ENCODE peak calls at places on chromosomes 16 and 17, in six cellular contexts. One of them, this sample, is unnamed.

GRCh38 chr16:27398894-27399853 is 2.8 kb upstream of the IL21R start:
- DNase-seq in GM23248: no peak
- DNase-seq in glomerular endothelial cell: no peak
- DNase-seq in PC-9: no peak
- DNase-seq in stimulated activated CD4-positive, alpha-beta T cell treated with anti-CD3 and anti-CD28 coated beads, TNF-alpha, amount 100 ng/mL, for 24 hours: no peak
- DNase-seq in CD4-positive, CD25-positive, alpha-beta regulatory T cell: no peak
- DNase-seq in this sample: no peak

GRCh38 chr17:38741853-38742421 is 6.2 kb downstream of the PCGF2 start:
- DNase-seq in GM23248: peak; percentile 55
- DNase-seq in glomerular endothelial cell: no peak
- DNase-seq in PC-9: no peak
- DNase-seq in stimulated activated CD4-positive, alpha-beta T cell treated with anti-CD3 and anti-CD28 coated beads, TNF-alpha, amount 100 ng/mL, for 24 hours: no peak
- DNase-seq in CD4-positive, CD25-positive, alpha-beta regulatory T cell: no peak
- DNase-seq in this sample: no peak

GRCh38 chr17:81651692-81652091 is 4.7 kb downstream of the PDE6G start:
- DNase-seq in GM23248: peak; percentile 90
- DNase-seq in glomerular endothelial cell: no peak
- DNase-seq in PC-9: peak; percentile 89
- DNase-seq in stimulated activated CD4-positive, alpha-beta T cell treated with anti-CD3 and anti-CD28 coated beads, TNF-alpha, amount 100 ng/mL, for 24 hours: no peak
- DNase-seq in CD4-positive, CD25-positive, alpha-beta regulatory T cell: no peak
- DNase-seq in this sample: no peak

GRCh38 chr16:65095090-65095728 is 26.7 kb downstream of the CDH11 start:
- DNase-seq in GM23248: no peak
- DNase-seq in glomerular endothelial cell: no peak
- DNase-seq in PC-9: no peak
- DNase-seq in stimulated activated CD4-positive, alpha-beta T cell treated with anti-CD3 and anti-CD28 coated beads, TNF-alpha, amount 100 ng/mL, for 24 hours: no peak
- DNase-seq in CD4-positive, CD25-positive, alpha-beta regulatory T cell: no peak
- DNase-seq in this sample: no peak

GRCh38 chr16:67780847-67781547 is 25.4 kb downstream of the RANBP10 start:
- DNase-seq in GM23248: no peak
- DNase-seq in glomerular endothelial cell: no peak
- DNase-seq in PC-9: no peak
- DNase-seq in stimulated activated CD4-positive, alpha-beta T cell treated with anti-CD3 and anti-CD28 coated beads, TNF-alpha, amount 100 ng/mL, for 24 hours: no peak
- DNase-seq in CD4-positive, CD25-positive, alpha-beta regulatory T cell: no peak
- DNase-seq in this sample: no peak

GRCh38 chr16:2752850-2753522 is 548 bp downstream of the SRRM2 start:
- DNase-seq in GM23248: peak; percentile 90
- DNase-seq in glomerular endothelial cell: no peak
- DNase-seq in PC-9: peak; percentile 89
- DNase-seq in stimulated activated CD4-positive, alpha-beta T cell treated with anti-CD3 and anti-CD28 coated beads, TNF-alpha, amount 100 ng/mL, for 24 hours: peak; percentile 77
- DNase-seq in CD4-positive, CD25-positive, alpha-beta regulatory T cell: peak; percentile 73
- DNase-seq in this sample: peak; percentile 63

GRCh38 chr16:23206986-23207385 is 24.4 kb downstream of the SCNN1G start:
- DNase-seq in GM23248: no peak
- DNase-seq in glomerular endothelial cell: no peak
- DNase-seq in PC-9: no peak
- DNase-seq in stimulated activated CD4-positive, alpha-beta T cell treated with anti-CD3 and anti-CD28 coated beads, TNF-alpha, amount 100 ng/mL, for 24 hours: no peak
- DNase-seq in CD4-positive, CD25-positive, alpha-beta regulatory T cell: no peak
- DNase-seq in this sample: no peak

GRCh38 chr17:49696233-49696761 is 11.5 kb downstream of the SLC35B1 start:
- DNase-seq in GM23248: no peak
- DNase-seq in glomerular endothelial cell: no peak
- DNase-seq in PC-9: no peak
- DNase-seq in stimulated activated CD4-positive, alpha-beta T cell treated with anti-CD3 and anti-CD28 coated beads, TNF-alpha, amount 100 ng/mL, for 24 hours: peak; percentile 71
- DNase-seq in CD4-positive, CD25-positive, alpha-beta regulatory T cell: peak; percentile 69
- DNase-seq in this sample: peak; percentile 67

GRCh38 chr17:50129946-50130777 is at the start of gene SAMD14:
- DNase-seq in GM23248: peak; percentile 67
- DNase-seq in glomerular endothelial cell: no peak
- DNase-seq in PC-9: no peak
- DNase-seq in stimulated activated CD4-positive, alpha-beta T cell treated with anti-CD3 and anti-CD28 coated beads, TNF-alpha, amount 100 ng/mL, for 24 hours: no peak
- DNase-seq in CD4-positive, CD25-positive, alpha-beta regulatory T cell: peak; percentile 36
- DNase-seq in this sample: no peak